ENCODE peak calls at places on chromosomes 11 and 22, in five cellular contexts. One of them, this sample, is unnamed.

GRCh38 chr22:49404576-49405199 is 423.0 kb downstream of the BRD1 start:
- DNase-seq in Peyer's patch: peak; percentile 36
- DNase-seq in A673: no peak
- DNase-seq in T-cell: no peak
- DNase-seq in cardiac fibroblast: no peak
- DNase-seq in this sample: no peak

GRCh38 chr11:71331631-71332030 is 79.3 kb upstream of the SHANK2 start:
- DNase-seq in Peyer's patch: peak; percentile 32
- DNase-seq in A673: no peak
- DNase-seq in T-cell: no peak
- DNase-seq in cardiac fibroblast: no peak
- DNase-seq in this sample: no peak

GRCh38 chr11:77994434-77995362 is at the start of gene INTS4:
- DNase-seq in Peyer's patch: peak; percentile 99
- DNase-seq in A673: peak; percentile 100
- DNase-seq in T-cell: peak; percentile 96
- DNase-seq in cardiac fibroblast: peak; percentile 100
- DNase-seq in this sample: peak; percentile 97

GRCh38 chr11:64157987-64158386 is 7.9 kb downstream of the MACROD1 start:
- DNase-seq in Peyer's patch: no peak
- DNase-seq in A673: no peak
- DNase-seq in T-cell: no peak
- DNase-seq in cardiac fibroblast: no peak
- DNase-seq in this sample: no peak

GRCh38 chr11:125279680-125280079 is 115.1 kb downstream of the PKNOX2 start:
- DNase-seq in Peyer's patch: no peak
- DNase-seq in A673: no peak
- DNase-seq in T-cell: no peak
- DNase-seq in cardiac fibroblast: no peak
- DNase-seq in this sample: no peak

GRCh38 chr11:100562102-100562501 is 125.0 kb upstream of the ARHGAP42 start:
- DNase-seq in Peyer's patch: no peak
- DNase-seq in A673: peak; percentile 75
- DNase-seq in T-cell: no peak
- DNase-seq in cardiac fibroblast: peak; percentile 84
- DNase-seq in this sample: no peak

GRCh38 chr11:119347242-119347641 is 737 bp upstream of the MFRP start:
- DNase-seq in Peyer's patch: no peak
- DNase-seq in A673: no peak
- DNase-seq in T-cell: no peak
- DNase-seq in cardiac fibroblast: no peak
- DNase-seq in this sample: no peak

GRCh38 chr11:78830277-78830676 is 255.6 kb upstream of the NARS2 start:
- DNase-seq in Peyer's patch: no peak
- DNase-seq in A673: no peak
- DNase-seq in T-cell: no peak
- DNase-seq in cardiac fibroblast: no peak
- DNase-seq in this sample: no peak

GRCh38 chr11:6622261-6623171 is 3.3 kb upstream of the TPP1 start:
- DNase-seq in Peyer's patch: no peak
- DNase-seq in A673: no peak
- DNase-seq in T-cell: no peak
- DNase-seq in cardiac fibroblast: no peak
- DNase-seq in this sample: no peak

GRCh38 chr11:12542186-12542935 is 131.9 kb upstream of the TEAD1 start:
- DNase-seq in Peyer's patch: no peak
- DNase-seq in A673: no peak
- DNase-seq in T-cell: no peak
- DNase-seq in cardiac fibroblast: no peak
- DNase-seq in this sample: no peak

GRCh38 chr11:112885744-112886706 is 75.2 kb upstream of the NCAM1 start:
- DNase-seq in Peyer's patch: no peak
- DNase-seq in A673: no peak
- DNase-seq in T-cell: no peak
- DNase-seq in cardiac fibroblast: no peak
- DNase-seq in this sample: no peak

GRCh38 chr22:49181942-49182341 is 645.7 kb downstream of the BRD1 start:
- DNase-seq in Peyer's patch: no peak
- DNase-seq in A673: no peak
- DNase-seq in T-cell: no peak
- DNase-seq in cardiac fibroblast: no peak
- DNase-seq in this sample: no peak

GRCh38 chr22:48979482-48979881 is 848.2 kb downstream of the BRD1 start:
- DNase-seq in Peyer's patch: no peak
- DNase-seq in A673: peak; percentile 57
- DNase-seq in T-cell: no peak
- DNase-seq in cardiac fibroblast: no peak
- DNase-seq in this sample: no peak

GRCh38 chr11:113023986-113024385 is 62.8 kb downstream of the NCAM1 start:
- DNase-seq in Peyer's patch: no peak
- DNase-seq in A673: no peak
- DNase-seq in T-cell: no peak
- DNase-seq in cardiac fibroblast: no peak
- DNase-seq in this sample: no peak

GRCh38 chr11:12389676-12390075 is 12.3 kb downstream of the PARVA start:
- DNase-seq in Peyer's patch: no peak
- DNase-seq in A673: no peak
- DNase-seq in T-cell: no peak
- DNase-seq in cardiac fibroblast: no peak
- DNase-seq in this sample: no peak

GRCh38 chr11:58192229-58192628 is 3.4 kb downstream of the OR9Q2 start:
- DNase-seq in Peyer's patch: peak; percentile 74
- DNase-seq in A673: no peak
- DNase-seq in T-cell: no peak
- DNase-seq in cardiac fibroblast: no peak
- DNase-seq in this sample: no peak

GRCh38 chr11:30919389-30920172 is 333.4 kb upstream of the MPPED2 start:
- DNase-seq in Peyer's patch: no peak
- DNase-seq in A673: no peak
- DNase-seq in T-cell: no peak
- DNase-seq in cardiac fibroblast: no peak
- DNase-seq in this sample: no peak

This sample was measured in activated T-helper 1 cell treated with Interleukin-2 at 50 U/mL for 16 hours.